ENCODE peak calls at places on chromosome 22, in six cellular contexts. M is Calu3, G is pancreas, Z is foreskin keratinocyte, W is nephron progenitor cell, H is mucosa of descending colon. X is an unnamed sample.

GRCh38 chr22:28402066-28402465 is 277.6 kb downstream of the TTC28 start:
- DNase-seq in W (no peak), Z (no peak), H (no peak), G (no peak), M (no peak), X (no peak)

GRCh38 chr22:32880906-32881596 is 79.5 kb downstream of the TIMP3 start:
- DNase-seq in W (peak), Z (no peak), G (peak), H (peak), M (peak), X (no peak)

GRCh38 chr22:31313366-31314147 is 21.3 kb upstream of the PIK3IP1 start:
- DNase-seq in H (peak), Z (peak), M (peak), W (peak), G (peak), X (peak)

GRCh38 chr22:40853961-40854360 is 2.5 kb downstream of the ST13 start:
- DNase-seq in H (no peak), G (no peak), Z (no peak), M (no peak), W (no peak), X (no peak)

GRCh38 chr22:31347251-31348008 is 1.3 kb upstream of the PATZ1 start:
- DNase-seq in Z (no peak), H (peak), G (peak), M (peak), W (peak), X (no peak)

GRCh38 chr22:17907731-17908051 is 116.7 kb downstream of the MICAL3 start:
- DNase-seq in M (no peak), G (no peak), H (no peak), Z (no peak), W (no peak), X (no peak)

GRCh38 chr22:34303656-34304055 is 383.4 kb upstream of the LARGE1 start:
- DNase-seq in W (no peak), H (no peak), M (no peak), Z (no peak), G (no peak), X (no peak)

GRCh38 chr22:45784357-45785277 is 113.0 kb downstream of the ATXN10 start:
- DNase-seq in H (no peak), Z (no peak), G (no peak), M (no peak), W (no peak), X (no peak)

GRCh38 chr22:29992341-29993275 is 87.7 kb upstream of the HORMAD2 start:
- DNase-seq in M (no peak), Z (peak), W (no peak), H (no peak), G (no peak), X (no peak)

GRCh38 chr22:46861968-46862367 is 99.5 kb downstream of the TBC1D22A start:
- DNase-seq in Z (no peak), G (no peak), M (no peak), H (no peak), W (no peak), X (no peak)

GRCh38 chr22:28015676-28016601 is 96.9 kb upstream of the PITPNB start:
- DNase-seq in M (no peak), H (no peak), G (peak), W (no peak), Z (no peak), X (peak)

GRCh38 chr22:37485006-37485713 is 1.0 kb downstream of the MFNG start:
- DNase-seq in M (no peak), H (peak), W (no peak), G (no peak), Z (no peak), X (no peak)

GRCh38 chr22:26674211-26675190 is 17.1 kb downstream of the MIAT start:
- DNase-seq in H (no peak), G (no peak), Z (no peak), W (no peak), M (no peak), X (no peak)

GRCh38 chr22:38345782-38346181 is 28.5 kb upstream of the CSNK1E start:
- DNase-seq in M (no peak), G (peak), H (peak), W (no peak), Z (no peak), X (no peak)

GRCh38 chr22:19321757-19322156 is 30.2 kb upstream of the CLTCL1 start:
- DNase-seq in H (no peak), G (no peak), W (no peak), M (no peak), Z (no peak), X (no peak)

GRCh38 chr22:48175721-48176120 is 1413.3 kb downstream of the TBC1D22A start:
- DNase-seq in M (no peak), G (no peak), W (no peak), H (no peak), Z (no peak), X (no peak)

GRCh38 chr22:33747576-33748180 is 172.6 kb downstream of the LARGE1 start:
- DNase-seq in M (peak), Z (no peak), H (no peak), W (no peak), G (peak), X (no peak)

GRCh38 chr22:29617922-29618629 is 14.6 kb downstream of the NF2 start:
- DNase-seq in H (no peak), W (no peak), G (no peak), M (peak), Z (peak), X (no peak)

GRCh38 chr22:32701021-32701420 is 100.5 kb upstream of the TIMP3 start:
- DNase-seq in M (no peak), H (no peak), Z (no peak), W (no peak), G (no peak), X (no peak)

GRCh38 chr22:26660961-26661578 is 3.7 kb downstream of the MIAT start:
- DNase-seq in M (no peak), G (no peak), Z (no peak), W (no peak), H (no peak), X (no peak)

GRCh38 chr22:25067851-25068421 is 115.4 kb downstream of the KIAA1671 start:
- DNase-seq in W (no peak), G (no peak), H (peak), M (no peak), Z (no peak), X (no peak)

GRCh38 chr22:38740754-38741153 is 15.0 kb downstream of the SUN2 start:
- DNase-seq in G (no peak), W (no peak), Z (no peak), M (no peak), H (peak), X (no peak)

GRCh38 chr22:47119181-47119580 is 356.7 kb downstream of the TBC1D22A start:
- DNase-seq in G (no peak), M (no peak), Z (no peak), H (no peak), W (no peak), X (no peak)

GRCh38 chr22:38519453-38520250 is 13.5 kb upstream of the DDX17 start:
- DNase-seq in Z (no peak), M (no peak), H (no peak), G (no peak), W (no peak), X (no peak)

GRCh38 chr22:18145676-18146388 is 4.1 kb upstream of the USP18 start:
- DNase-seq in W (no peak), M (no peak), Z (no peak), G (no peak), H (no peak), X (no peak)

GRCh38 chr22:17915188-17915587 is 109.2 kb downstream of the MICAL3 start:
- DNase-seq in M (no peak), Z (no peak), W (no peak), G (no peak), H (no peak), X (no peak)

GRCh38 chr22:36417281-36417686 is 29.5 kb upstream of the MYH9 start:
- DNase-seq in M (peak), H (peak), G (peak), Z (peak), W (no peak), X (no peak)

GRCh38 chr22:26849575-26849974 is 192.2 kb downstream of the MIAT start:
- DNase-seq in W (no peak), M (no peak), H (no peak), Z (no peak), G (no peak), X (no peak)

GRCh38 chr22:38035530-38035885 is 21.7 kb upstream of the PICK1 start:
- DNase-seq in W (no peak), Z (no peak), M (no peak), H (no peak), G (peak), X (no peak)

GRCh38 chr22:25201557-25202273 is 2.1 kb downstream of the CRYBB3 start:
- DNase-seq in W (no peak), M (no peak), H (no peak), G (no peak), Z (no peak), X (no peak)

GRCh38 chr22:38490915-38491314 is 15.2 kb downstream of the DDX17 start:
- DNase-seq in W (no peak), Z (no peak), M (no peak), H (no peak), G (peak), X (no peak)

GRCh38 chr22:49817359-49817758 is 10.3 kb downstream of the BRD1 start:
- DNase-seq in W (no peak), H (no peak), M (no peak), G (no peak), Z (no peak), X (no peak)

GRCh38 chr22:49824936-49825335 is 2.7 kb downstream of the BRD1 start:
- DNase-seq in H (no peak), Z (no peak), W (no peak), M (no peak), G (no peak), X (no peak)

GRCh38 chr22:49823289-49824045 is 4.2 kb downstream of the BRD1 start:
- DNase-seq in Z (no peak), M (no peak), H (no peak), G (no peak), W (no peak), X (peak)

GRCh38 chr22:49824185-49824925 is 3.3 kb downstream of the BRD1 start:
- DNase-seq in Z (no peak), G (no peak), M (no peak), W (no peak), H (no peak), X (peak)

DNA sequence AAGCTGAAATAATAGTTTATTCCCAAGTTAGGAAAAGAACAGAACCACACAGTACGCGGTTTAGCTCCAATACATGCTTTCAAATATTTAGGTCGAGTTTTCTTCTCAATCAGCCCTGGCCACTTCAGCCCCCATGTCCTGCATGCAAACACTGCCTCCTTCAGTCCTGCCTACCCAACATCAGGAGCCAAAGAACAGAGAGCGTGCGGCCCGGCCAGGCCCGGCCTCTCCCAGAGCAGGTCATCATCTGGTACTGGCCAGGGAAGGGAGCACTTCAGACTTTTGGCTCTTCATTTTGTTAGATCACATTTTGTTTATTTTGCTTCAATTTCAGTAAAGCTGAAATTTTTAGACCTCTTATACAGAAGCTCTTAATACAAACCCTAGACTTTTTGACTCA is 6.7 kb downstream of the BRD1 start:
- DNase-seq in H (no peak), G (no peak), Z (no peak), W (no peak), M (no peak), X (no peak)
- TF ChIP-seq CTCF in H (no peak), G (no peak), Z (peak), W (no peak), M (no peak), X (no peak)

GRCh38 chr22:44166877-44167276 is 13.8 kb upstream of the PARVG start:
- DNase-seq in Z (no peak), G (no peak), M (no peak), H (no peak), W (no peak), X (no peak)
- TF ChIP-seq CTCF in Z (no peak), G (no peak), M (no peak), H (no peak), W (no peak), X (no peak)

DNA sequence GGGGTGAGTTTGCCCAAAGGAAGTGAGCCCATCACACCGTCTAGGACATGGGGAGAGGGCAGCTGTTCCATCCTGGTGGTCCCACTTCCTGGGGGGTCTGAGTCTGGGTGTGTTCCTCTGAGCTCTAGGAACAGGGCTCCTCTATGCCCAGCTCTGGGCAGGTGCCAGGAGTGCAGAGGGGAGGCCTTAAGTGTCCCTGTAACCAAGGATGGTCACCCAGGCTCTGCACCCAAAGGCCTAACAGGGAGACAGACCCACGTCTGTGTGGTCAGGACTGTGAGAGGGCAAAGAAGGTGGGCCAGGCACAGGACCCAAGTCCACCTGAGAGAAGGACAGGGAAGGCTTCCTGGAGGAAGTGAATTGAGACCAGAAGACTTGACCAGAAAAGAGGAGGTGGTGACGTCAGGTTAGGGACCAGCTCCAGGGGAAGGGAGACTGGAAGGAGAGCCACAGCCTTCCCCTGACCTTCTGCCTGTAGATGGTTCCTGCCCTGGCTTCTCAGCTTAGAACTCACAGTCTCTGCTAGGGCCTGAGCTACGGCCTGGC is 11.3 kb upstream of the TCF20 start:
- DNase-seq in Z (no peak), H (no peak), G (no peak), M (no peak), W (no peak), X (no peak)
- TF ChIP-seq CTCF in Z (no peak), H (no peak), G (no peak), M (no peak), W (no peak), X (no peak)

DNA sequence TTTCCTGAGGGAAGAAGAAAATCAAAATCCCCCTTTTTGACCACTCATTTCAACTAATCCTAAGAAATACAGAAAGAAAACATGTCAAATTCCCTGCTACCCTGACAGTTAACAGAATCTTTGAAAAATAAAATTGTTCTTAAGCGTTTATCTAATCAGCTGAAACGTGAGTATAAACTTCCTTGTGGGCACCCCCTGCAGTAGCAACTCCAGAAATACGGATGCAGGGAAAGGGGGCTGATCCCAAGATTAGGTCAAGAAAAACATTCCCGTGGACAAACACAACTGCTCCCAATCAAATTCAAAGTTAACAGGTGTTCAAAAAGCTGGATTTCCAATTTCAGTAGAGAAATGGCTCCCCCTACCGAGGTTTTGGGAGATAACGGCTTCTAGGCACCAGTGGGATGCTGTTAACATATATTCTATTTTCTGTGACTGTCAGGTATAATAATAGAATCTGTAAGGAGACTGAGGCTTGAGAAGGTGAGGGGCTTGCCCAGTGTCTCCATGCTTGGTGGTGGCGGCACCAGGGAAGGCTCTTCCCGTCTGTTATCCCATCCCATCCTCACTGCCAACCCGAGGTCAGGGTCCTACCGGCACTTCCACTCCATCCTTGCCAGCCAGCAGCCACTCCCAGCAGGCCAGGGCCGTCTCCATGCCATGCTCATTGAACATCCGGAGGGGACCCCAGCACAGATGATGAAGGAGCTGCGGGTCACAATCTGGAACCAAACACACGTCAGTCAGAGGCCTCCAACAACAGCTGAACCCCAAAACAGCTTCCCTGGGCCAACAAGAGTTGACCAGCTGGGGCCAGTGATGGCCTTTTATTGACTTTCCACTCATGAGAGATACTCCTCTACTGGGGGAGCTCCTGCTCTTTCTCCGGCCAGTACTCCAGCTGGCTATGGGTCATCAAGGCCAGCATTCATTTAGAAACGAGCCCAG is 32.0 kb upstream of the SERPIND1 start:
- DNase-seq in W (peak), M (peak), H (no peak), Z (peak), G (no peak), X (no peak)
- TF ChIP-seq CTCF in W (peak), M (peak), H (peak), Z (peak), G (peak), X (peak)

GRCh38 chr22:35330258-35330861 is 30.7 kb downstream of the TOM1 start:
- DNase-seq in H (peak), Z (peak), M (no peak), W (no peak), G (peak), X (peak)

GRCh38 chr22:35327690-35328471 is 28.2 kb downstream of the TOM1 start:
- DNase-seq in W (no peak), M (no peak), G (no peak), Z (no peak), H (no peak), X (no peak)

GRCh38 chr22:35328472-35328885 is 28.8 kb downstream of the TOM1 start:
- DNase-seq in W (no peak), Z (no peak), G (peak), M (no peak), H (peak), X (peak)

GRCh38 chr22:35326854-35327562 is 27.3 kb downstream of the TOM1 start:
- DNase-seq in W (no peak), Z (no peak), G (no peak), H (no peak), M (no peak), X (no peak)

GRCh38 chr22:35329114-35329847 is 29.6 kb downstream of the TOM1 start:
- DNase-seq in Z (no peak), H (no peak), G (no peak), W (no peak), M (no peak), X (no peak)
- TF ChIP-seq CTCF in Z (no peak), H (no peak), G (no peak), W (no peak), M (no peak), X (peak)

DNA sequence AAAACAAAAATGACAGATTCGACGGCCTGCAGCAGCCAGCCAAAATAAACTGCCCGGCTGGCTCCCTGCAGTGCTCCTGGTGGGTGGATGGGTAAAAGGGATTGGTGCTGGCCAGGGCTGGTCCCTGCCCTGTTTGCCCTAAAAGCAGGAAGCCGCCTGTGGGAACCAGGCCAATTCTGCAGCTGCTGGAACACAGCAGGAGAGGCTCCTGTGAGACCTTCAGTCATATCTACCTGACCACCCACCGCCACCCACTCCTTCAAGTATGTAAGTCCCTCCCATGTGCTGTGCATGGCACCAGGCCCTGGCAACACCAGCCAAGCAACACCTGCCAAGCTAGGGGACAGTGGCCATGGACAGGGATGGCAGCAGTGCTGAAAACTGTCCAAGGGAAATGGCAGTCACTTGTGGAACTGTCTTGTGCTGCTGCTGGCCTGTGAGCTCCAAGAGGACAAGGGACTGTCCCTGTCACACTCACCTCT is 48.7 kb upstream of the ARFGAP3 start:
- DNase-seq in G (peak), Z (no peak), M (no peak), H (peak), W (no peak), X (no peak)
- TF ChIP-seq CTCF in G (no peak), Z (no peak), M (no peak), H (no peak), W (no peak), X (no peak)